ENCODE peak calls at places on chromosome 7, in four cellular contexts. Q, R, B and V are unnamed samples.

GRCh38 chr7:46189255-46189790 is 268.3 kb upstream of the IGFBP3 start:
- DNase-seq in Q (no peak), B (no peak), R (no peak), V (no peak)

GRCh38 chr7:133770863-133771492 is 356.2 kb upstream of the LRGUK start:
- DNase-seq in R (peak; percentile 6), Q (peak; percentile 43), B (no peak), V (no peak)

GRCh38 chr7:66348531-66348930 is 143.4 kb downstream of the TPST1 start:
- DNase-seq in B (no peak), Q (no peak), R (no peak), V (no peak)

GRCh38 chr7:128217030-128217805 is 23.9 kb upstream of the LEP start:
- DNase-seq in Q (peak; percentile 97), B (no peak), R (no peak), V (no peak)

GRCh38 chr7:22574756-22575517 is 74.9 kb upstream of the STEAP1B start:
- DNase-seq in R (no peak), Q (no peak), B (no peak), V (no peak)

GRCh38 chr7:108623220-108623619 is 53.5 kb downstream of the DNAJB9 start:
- DNase-seq in B (no peak), R (no peak), Q (no peak), V (no peak)

GRCh38 chr7:76403780-76404494 is 5.6 kb downstream of the SSC4D start:
- DNase-seq in R (no peak), B (no peak), Q (no peak), V (no peak)

GRCh38 chr7:67673861-67674260 is 677.2 kb downstream of the TYW1 start:
- DNase-seq in B (no peak), Q (no peak), R (no peak), V (no peak)

GRCh38 chr7:22849158-22849557 is 26.5 kb upstream of the TOMM7 start:
- DNase-seq in Q (no peak), B (no peak), R (no peak), V (no peak)

GRCh38 chr7:98869374-98870070 is at the start of gene TMEM130:
- DNase-seq in B (peak; percentile 17), Q (no peak), R (no peak), V (no peak)

GRCh38 chr7:36650766-36651310 is 73.5 kb downstream of the AOAH start:
- DNase-seq in R (no peak), Q (no peak), B (no peak), V (no peak)

GRCh38 chr7:3140834-3141233 is 97.2 kb upstream of the CARD11 start:
- DNase-seq in B (no peak), Q (no peak), R (no peak), V (no peak)

GRCh38 chr7:88233828-88234227 is 14.0 kb upstream of the SRI start:
- DNase-seq in Q (no peak), R (no peak), B (no peak), V (no peak)

GRCh38 chr7:100220833-100221718 is 1.3 kb downstream of the PVRIG start:
- DNase-seq in B (peak; percentile 80), R (no peak), Q (no peak), V (peak; percentile 83)

GRCh38 chr7:84985073-84985784 is 201.6 kb downstream of the SEMA3D start:
- DNase-seq in R (no peak), Q (no peak), B (no peak), V (no peak)

GRCh38 chr7:21076054-21076453 is 289.4 kb upstream of the SP8 start:
- DNase-seq in Q (no peak), R (no peak), B (no peak), V (no peak)

GRCh38 chr7:105581066-105581811 is at the start of gene EFCAB10:
- DNase-seq in R (no peak), Q (no peak), B (peak; percentile 67), V (peak; percentile 69)

GRCh38 chr7:21944616-21945373 is 904 bp downstream of the CDCA7L start:
- DNase-seq in Q (peak; percentile 68), R (no peak), B (peak; percentile 57), V (peak; percentile 62)

GRCh38 chr7:2525161-2525930 is 5.8 kb downstream of the LFNG start:
- DNase-seq in R (no peak), Q (no peak), B (no peak), V (no peak)